ENCODE peak calls at places on chromosome 10, in nine cellular contexts. One of them, this sample, is unnamed.

GRCh38 chr10:89837173-89838001 is 136.0 kb downstream of the KIF20B start:
- DNase-seq in OCI-LY7: no peak
- DNase-seq in fibroblast of lung: peak; percentile 46
- DNase-seq in CD8-positive, alpha-beta memory T cell: peak; percentile 21
- DNase-seq in colonic mucosa: peak; percentile 50
- DNase-seq in upper lobe of right lung: peak; percentile 76
- DNase-seq in right cardiac atrium: peak; percentile 66
- DNase-seq in A673: peak; percentile 9
- DNase-seq in small intestine: peak; percentile 39
- DNase-seq in this sample: no peak

GRCh38 chr10:67780759-67781538 is 57.0 kb downstream of the DNAJC12 start:
- DNase-seq in right cardiac atrium: no peak
- DNase-seq in small intestine: no peak
- DNase-seq in upper lobe of right lung: no peak
- DNase-seq in fibroblast of lung: no peak
- DNase-seq in OCI-LY7: peak; percentile 81
- DNase-seq in CD8-positive, alpha-beta memory T cell: no peak
- DNase-seq in A673: no peak
- DNase-seq in colonic mucosa: no peak
- DNase-seq in this sample: no peak

GRCh38 chr10:121154310-121154709 is 303.1 kb downstream of the WDR11 start:
- DNase-seq in fibroblast of lung: no peak
- DNase-seq in CD8-positive, alpha-beta memory T cell: no peak
- DNase-seq in A673: no peak
- DNase-seq in colonic mucosa: no peak
- DNase-seq in small intestine: no peak
- DNase-seq in right cardiac atrium: no peak
- DNase-seq in upper lobe of right lung: no peak
- DNase-seq in OCI-LY7: no peak
- DNase-seq in this sample: no peak

GRCh38 chr10:6701289-6701688 is 121.2 kb upstream of the PRKCQ start:
- DNase-seq in right cardiac atrium: no peak
- DNase-seq in upper lobe of right lung: no peak
- DNase-seq in colonic mucosa: no peak
- DNase-seq in small intestine: peak; percentile 4
- DNase-seq in A673: no peak
- DNase-seq in fibroblast of lung: no peak
- DNase-seq in OCI-LY7: no peak
- DNase-seq in CD8-positive, alpha-beta memory T cell: no peak
- DNase-seq in this sample: peak; percentile 18

GRCh38 chr10:70232155-70232858 is 922 bp downstream of the PPA1 start:
- DNase-seq in fibroblast of lung: peak; percentile 58
- DNase-seq in colonic mucosa: peak; percentile 83
- DNase-seq in small intestine: peak; percentile 84
- DNase-seq in CD8-positive, alpha-beta memory T cell: peak; percentile 29
- DNase-seq in right cardiac atrium: peak; percentile 64
- DNase-seq in OCI-LY7: peak; percentile 50
- DNase-seq in A673: peak; percentile 43
- DNase-seq in upper lobe of right lung: peak; percentile 79
- DNase-seq in this sample: peak; percentile 60

GRCh38 chr10:103543617-103544525 is 50.4 kb downstream of the NEURL1 start:
- DNase-seq in small intestine: no peak
- DNase-seq in OCI-LY7: no peak
- DNase-seq in colonic mucosa: no peak
- DNase-seq in A673: no peak
- DNase-seq in CD8-positive, alpha-beta memory T cell: no peak
- DNase-seq in right cardiac atrium: peak; percentile 7
- DNase-seq in upper lobe of right lung: peak; percentile 27
- DNase-seq in fibroblast of lung: no peak
- DNase-seq in this sample: no peak

GRCh38 chr10:84007482-84007881 is 131.8 kb upstream of the GHITM start:
- DNase-seq in right cardiac atrium: no peak
- DNase-seq in colonic mucosa: no peak
- DNase-seq in CD8-positive, alpha-beta memory T cell: no peak
- DNase-seq in A673: no peak
- DNase-seq in OCI-LY7: no peak
- DNase-seq in upper lobe of right lung: no peak
- DNase-seq in fibroblast of lung: no peak
- DNase-seq in small intestine: no peak
- DNase-seq in this sample: no peak

GRCh38 chr10:73650537-73651331 is 5.1 kb downstream of the SYNPO2L start:
- DNase-seq in small intestine: no peak
- DNase-seq in upper lobe of right lung: no peak
- DNase-seq in colonic mucosa: no peak
- DNase-seq in right cardiac atrium: peak; percentile 82
- DNase-seq in OCI-LY7: no peak
- DNase-seq in A673: no peak
- DNase-seq in fibroblast of lung: peak; percentile 69
- DNase-seq in CD8-positive, alpha-beta memory T cell: no peak
- DNase-seq in this sample: no peak

GRCh38 chr10:131211146-131211545 is 100.4 kb downstream of the TCERG1L start:
- DNase-seq in small intestine: no peak
- DNase-seq in CD8-positive, alpha-beta memory T cell: no peak
- DNase-seq in right cardiac atrium: no peak
- DNase-seq in fibroblast of lung: no peak
- DNase-seq in upper lobe of right lung: peak; percentile 38
- DNase-seq in colonic mucosa: no peak
- DNase-seq in A673: no peak
- DNase-seq in OCI-LY7: no peak
- DNase-seq in this sample: no peak

GRCh38 chr10:116802474-116802873 is 46.8 kb upstream of the ENO4 start:
- DNase-seq in A673: no peak
- DNase-seq in OCI-LY7: no peak
- DNase-seq in CD8-positive, alpha-beta memory T cell: no peak
- DNase-seq in right cardiac atrium: no peak
- DNase-seq in colonic mucosa: no peak
- DNase-seq in upper lobe of right lung: no peak
- DNase-seq in fibroblast of lung: no peak
- DNase-seq in small intestine: no peak
- DNase-seq in this sample: peak; percentile 30

GRCh38 chr10:3811331-3811870 is 26.4 kb upstream of the KLF6 start:
- DNase-seq in right cardiac atrium: peak; percentile 48
- DNase-seq in CD8-positive, alpha-beta memory T cell: peak; percentile 56
- DNase-seq in fibroblast of lung: peak; percentile 85
- DNase-seq in upper lobe of right lung: no peak
- DNase-seq in OCI-LY7: peak; percentile 66
- DNase-seq in small intestine: peak; percentile 92
- DNase-seq in A673: no peak
- DNase-seq in colonic mucosa: no peak
- DNase-seq in this sample: no peak

GRCh38 chr10:21494221-21495001 is 31.1 kb downstream of the SKIDA1 start:
- DNase-seq in colonic mucosa: peak; percentile 20
- DNase-seq in CD8-positive, alpha-beta memory T cell: peak; percentile 9
- DNase-seq in fibroblast of lung: peak; percentile 37
- DNase-seq in OCI-LY7: no peak
- DNase-seq in upper lobe of right lung: peak; percentile 75
- DNase-seq in small intestine: no peak
- DNase-seq in right cardiac atrium: peak; percentile 84
- DNase-seq in A673: peak; percentile 66
- DNase-seq in this sample: peak; percentile 67

GRCh38 chr10:43120948-43121290 is 17.3 kb upstream of the CSGALNACT2 start:
- DNase-seq in fibroblast of lung: no peak
- DNase-seq in small intestine: no peak
- DNase-seq in CD8-positive, alpha-beta memory T cell: peak; percentile 45
- DNase-seq in OCI-LY7: peak; percentile 59
- DNase-seq in A673: no peak
- DNase-seq in colonic mucosa: no peak
- DNase-seq in upper lobe of right lung: peak; percentile 67
- DNase-seq in right cardiac atrium: no peak
- DNase-seq in this sample: no peak

GRCh38 chr10:6298428-6298827 is 95.7 kb downstream of the PFKFB3 start:
- DNase-seq in CD8-positive, alpha-beta memory T cell: no peak
- DNase-seq in colonic mucosa: no peak
- DNase-seq in OCI-LY7: no peak
- DNase-seq in small intestine: no peak
- DNase-seq in A673: no peak
- DNase-seq in right cardiac atrium: no peak
- DNase-seq in fibroblast of lung: no peak
- DNase-seq in upper lobe of right lung: no peak
- DNase-seq in this sample: no peak

GRCh38 chr10:111247781-111248389 is 171.1 kb downstream of the ADRA2A start:
- DNase-seq in right cardiac atrium: no peak
- DNase-seq in fibroblast of lung: no peak
- DNase-seq in colonic mucosa: no peak
- DNase-seq in A673: no peak
- DNase-seq in OCI-LY7: no peak
- DNase-seq in upper lobe of right lung: no peak
- DNase-seq in CD8-positive, alpha-beta memory T cell: no peak
- DNase-seq in small intestine: no peak
- DNase-seq in this sample: no peak

GRCh38 chr10:88386878-88387773 is 196.0 kb downstream of the RNLS start:
- DNase-seq in A673: peak; percentile 73
- DNase-seq in CD8-positive, alpha-beta memory T cell: no peak
- DNase-seq in fibroblast of lung: peak; percentile 85
- DNase-seq in OCI-LY7: peak; percentile 91
- DNase-seq in right cardiac atrium: no peak
- DNase-seq in upper lobe of right lung: no peak
- DNase-seq in small intestine: peak; percentile 63
- DNase-seq in colonic mucosa: peak; percentile 64
- DNase-seq in this sample: peak; percentile 51

GRCh38 chr10:85408388-85408787 is 958.2 kb downstream of the GRID1 start:
- DNase-seq in colonic mucosa: no peak
- DNase-seq in OCI-LY7: no peak
- DNase-seq in A673: no peak
- DNase-seq in CD8-positive, alpha-beta memory T cell: no peak
- DNase-seq in upper lobe of right lung: no peak
- DNase-seq in fibroblast of lung: no peak
- DNase-seq in small intestine: no peak
- DNase-seq in right cardiac atrium: no peak
- DNase-seq in this sample: no peak

GRCh38 chr10:120727001-120727400 is 124.2 kb upstream of the WDR11 start:
- DNase-seq in colonic mucosa: no peak
- DNase-seq in fibroblast of lung: no peak
- DNase-seq in A673: no peak
- DNase-seq in OCI-LY7: no peak
- DNase-seq in small intestine: no peak
- DNase-seq in right cardiac atrium: no peak
- DNase-seq in upper lobe of right lung: no peak
- DNase-seq in CD8-positive, alpha-beta memory T cell: no peak
- DNase-seq in this sample: no peak

GRCh38 chr10:71927159-71927558 is 37.0 kb upstream of the CHST3 start:
- DNase-seq in right cardiac atrium: no peak
- DNase-seq in colonic mucosa: no peak
- DNase-seq in fibroblast of lung: no peak
- DNase-seq in small intestine: no peak
- DNase-seq in upper lobe of right lung: no peak
- DNase-seq in A673: no peak
- DNase-seq in OCI-LY7: no peak
- DNase-seq in CD8-positive, alpha-beta memory T cell: no peak
- DNase-seq in this sample: no peak

GRCh38 chr10:71921319-71922027 is 42.7 kb upstream of the CHST3 start:
- DNase-seq in fibroblast of lung: peak; percentile 47
- DNase-seq in small intestine: no peak
- DNase-seq in A673: no peak
- DNase-seq in right cardiac atrium: peak; percentile 89
- DNase-seq in upper lobe of right lung: no peak
- DNase-seq in CD8-positive, alpha-beta memory T cell: no peak
- DNase-seq in OCI-LY7: no peak
- DNase-seq in colonic mucosa: peak; percentile 61
- DNase-seq in this sample: peak; percentile 67

GRCh38 chr10:71923138-71923692 is 41.0 kb upstream of the CHST3 start:
- DNase-seq in A673: no peak
- DNase-seq in upper lobe of right lung: no peak
- DNase-seq in CD8-positive, alpha-beta memory T cell: no peak
- DNase-seq in colonic mucosa: no peak
- DNase-seq in fibroblast of lung: no peak
- DNase-seq in right cardiac atrium: no peak
- DNase-seq in small intestine: no peak
- DNase-seq in OCI-LY7: no peak
- DNase-seq in this sample: no peak

GRCh38 chr10:71927669-71928592 is 36.3 kb upstream of the CHST3 start:
- DNase-seq in colonic mucosa: no peak
- DNase-seq in CD8-positive, alpha-beta memory T cell: no peak
- DNase-seq in OCI-LY7: no peak
- DNase-seq in upper lobe of right lung: no peak
- DNase-seq in right cardiac atrium: no peak
- DNase-seq in small intestine: no peak
- DNase-seq in A673: no peak
- DNase-seq in fibroblast of lung: peak; percentile 42
- DNase-seq in this sample: no peak

GRCh38 chr10:71924771-71925170 is 39.4 kb upstream of the CHST3 start:
- DNase-seq in fibroblast of lung: no peak
- DNase-seq in A673: no peak
- DNase-seq in right cardiac atrium: no peak
- DNase-seq in colonic mucosa: no peak
- DNase-seq in CD8-positive, alpha-beta memory T cell: no peak
- DNase-seq in OCI-LY7: no peak
- DNase-seq in upper lobe of right lung: no peak
- DNase-seq in small intestine: no peak
- DNase-seq in this sample: no peak
- H3K4me1 ChIP-seq in fibroblast of lung: no peaks in the 10 kb centered on the region
- H3K4me1 ChIP-seq in A673: peaks cover 13% of the 10 kb centered on the region
- H3K4me1 ChIP-seq in right cardiac atrium: peaks cover 7% of the 10 kb centered on the region
- H3K4me1 ChIP-seq in colonic mucosa: no peaks in the 10 kb centered on the region
- H3K4me1 ChIP-seq in CD8-positive, alpha-beta memory T cell: no peaks in the 10 kb centered on the region
- H3K4me1 ChIP-seq in OCI-LY7: no peaks in the 10 kb centered on the region
- H3K4me1 ChIP-seq in upper lobe of right lung: peaks cover 3% of the 10 kb centered on the region
- H3K4me1 ChIP-seq in small intestine: no peaks in the 10 kb centered on the region
- H3K4me1 ChIP-seq in this sample: peaks cover 8% of the 10 kb centered on the region

DNA sequence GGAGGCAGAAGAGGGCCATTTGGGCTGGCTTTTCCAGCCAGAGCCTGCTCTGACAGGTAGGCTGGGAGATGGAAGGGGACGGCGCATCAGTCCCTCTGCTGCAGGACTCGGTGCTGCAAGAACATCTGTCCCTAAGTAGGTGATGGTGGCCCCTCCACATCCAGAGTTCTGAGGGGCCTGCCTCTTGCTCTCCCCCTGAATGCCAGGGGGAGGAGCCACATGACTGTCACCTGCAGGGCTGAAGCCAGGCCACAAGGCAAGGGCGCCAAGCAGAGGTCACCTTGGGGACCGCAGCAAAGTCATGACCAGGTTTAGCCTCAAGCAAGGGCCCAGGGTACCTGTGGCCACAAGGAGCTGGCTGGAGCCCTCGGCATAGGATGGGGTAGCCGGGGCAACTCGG is 99.4 kb downstream of the FAM53B start:
- DNase-seq in CD8-positive, alpha-beta memory T cell: no peak
- DNase-seq in right cardiac atrium: peak; percentile 48
- DNase-seq in OCI-LY7: peak; percentile 36
- DNase-seq in small intestine: no peak
- DNase-seq in A673: no peak
- DNase-seq in fibroblast of lung: no peak
- DNase-seq in upper lobe of right lung: no peak
- DNase-seq in colonic mucosa: no peak
- DNase-seq in this sample: no peak
- H3K4me1 ChIP-seq in CD8-positive, alpha-beta memory T cell: peaks cover 90% of the 10 kb centered on the region
- H3K4me1 ChIP-seq in right cardiac atrium: peaks cover 75% of the 10 kb centered on the region
- H3K4me1 ChIP-seq in OCI-LY7: peaks cover 32% of the 10 kb centered on the region
- H3K4me1 ChIP-seq in small intestine: peaks cover 25% of the 10 kb centered on the region
- H3K4me1 ChIP-seq in A673: peaks cover 17% of the 10 kb centered on the region
- H3K4me1 ChIP-seq in fibroblast of lung: peaks cover 37% of the 10 kb centered on the region
- H3K4me1 ChIP-seq in upper lobe of right lung: peaks cover 74% of the 10 kb centered on the region
- H3K4me1 ChIP-seq in colonic mucosa: peaks cover 27% of the 10 kb centered on the region
- H3K4me1 ChIP-seq in this sample: peaks cover 78% of the 10 kb centered on the region

GRCh38 chr10:124688366-124688765 is 55.8 kb downstream of the FAM53B start:
- DNase-seq in small intestine: no peak
- DNase-seq in fibroblast of lung: no peak
- DNase-seq in CD8-positive, alpha-beta memory T cell: no peak
- DNase-seq in A673: no peak
- DNase-seq in colonic mucosa: no peak
- DNase-seq in right cardiac atrium: no peak
- DNase-seq in upper lobe of right lung: no peak
- DNase-seq in OCI-LY7: no peak
- DNase-seq in this sample: no peak
- H3K4me1 ChIP-seq in small intestine: peaks cover 3% of the 10 kb centered on the region
- H3K4me1 ChIP-seq in fibroblast of lung: no peaks in the 10 kb centered on the region
- H3K4me1 ChIP-seq in CD8-positive, alpha-beta memory T cell: peaks cover 79% of the 10 kb centered on the region
- H3K4me1 ChIP-seq in A673: peaks cover 6% of the 10 kb centered on the region
- H3K4me1 ChIP-seq in colonic mucosa: no peaks in the 10 kb centered on the region
- H3K4me1 ChIP-seq in right cardiac atrium: peaks cover 34% of the 10 kb centered on the region
- H3K4me1 ChIP-seq in upper lobe of right lung: peaks cover 37% of the 10 kb centered on the region
- H3K4me1 ChIP-seq in OCI-LY7: peaks cover 31% of the 10 kb centered on the region
- H3K4me1 ChIP-seq in this sample: peaks cover 21% of the 10 kb centered on the region

GRCh38 chr10:127923646-127924045 is 16.7 kb downstream of the PTPRE start:
- DNase-seq in fibroblast of lung: no peak
- DNase-seq in colonic mucosa: no peak
- DNase-seq in CD8-positive, alpha-beta memory T cell: no peak
- DNase-seq in small intestine: no peak
- DNase-seq in upper lobe of right lung: no peak
- DNase-seq in OCI-LY7: no peak
- DNase-seq in right cardiac atrium: no peak
- DNase-seq in A673: no peak
- DNase-seq in this sample: no peak
- H3K4me1 ChIP-seq in fibroblast of lung: peaks cover 2% of the 10 kb centered on the region
- H3K4me1 ChIP-seq in colonic mucosa: peaks cover 3% of the 10 kb centered on the region
- H3K4me1 ChIP-seq in CD8-positive, alpha-beta memory T cell: no peaks in the 10 kb centered on the region
- H3K4me1 ChIP-seq in small intestine: peaks cover 7% of the 10 kb centered on the region
- H3K4me1 ChIP-seq in upper lobe of right lung: peaks cover 69% of the 10 kb centered on the region
- H3K4me1 ChIP-seq in OCI-LY7: no peaks in the 10 kb centered on the region
- H3K4me1 ChIP-seq in right cardiac atrium: peaks cover 19% of the 10 kb centered on the region
- H3K4me1 ChIP-seq in A673: no peaks in the 10 kb centered on the region
- H3K4me1 ChIP-seq in this sample: peaks cover 17% of the 10 kb centered on the region

This sample was measured in neural progenitor cell.